ENCODE peak calls at places on chromosome X, in nine cellular contexts. E is germinal center; H is HT1080; K is Caco-2; U is SK-N-DZ; D is progenitor cell of endocrine pancreas; T is activated T-helper 1 cell treated with anti-CD3 and anti-CD28 coated beads, Interleukin-2, amount 50 U/mL, for 16 hours; Z is mesendoderm; A is fibroblast of the conjunctiva. P is an unnamed sample.

GRCh38 chrX:48589482-48590162 is 7.7 kb upstream of the WDR13 start:
- DNase-seq in E (no peak), H (no peak), K (no peak), U (no peak), D (no peak), T (no peak), Z (no peak), A (no peak), P (no peak)

GRCh38 chrX:138897621-138898492 is 186.3 kb upstream of the FGF13 start:
- DNase-seq in E (no peak), H (peak), K (no peak), U (no peak), D (no peak), T (no peak), Z (no peak), A (no peak), P (no peak)

GRCh38 chrX:111131572-111131971 is 35.6 kb downstream of the PAK3 start:
- DNase-seq in E (no peak), H (no peak), K (no peak), U (no peak), D (no peak), T (no peak), Z (no peak), A (no peak), P (no peak)

GRCh38 chrX:17669458-17669857 is 67.8 kb upstream of the SCML1 start:
- DNase-seq in E (no peak), H (no peak), K (no peak), U (no peak), D (no peak), T (no peak), Z (no peak), A (no peak), P (no peak)

GRCh38 chrX:134692990-134693389 is 34.7 kb upstream of the PLAC1 start:
- DNase-seq in E (no peak), H (peak), K (no peak), U (no peak), D (no peak), T (no peak), Z (no peak), A (no peak), P (peak)

GRCh38 chrX:54043696-54044125 is 562 bp downstream of the PHF8 start:
- DNase-seq in E (peak), H (no peak), K (peak), U (peak), D (peak), T (peak), Z (no peak), A (no peak), P (peak)

GRCh38 chrX:13473666-13474516 is 95.5 kb upstream of the EGFL6 start:
- DNase-seq in E (peak), H (no peak), K (no peak), U (no peak), D (no peak), T (no peak), Z (no peak), A (no peak), P (no peak)

GRCh38 chrX:104195489-104196084 is 29.3 kb downstream of the FAM199X start:
- DNase-seq in E (peak), H (peak), K (peak), U (peak), D (no peak), T (no peak), Z (peak), A (no peak), P (peak)

GRCh38 chrX:86171366-86171765 is 23.1 kb downstream of the DACH2 start:
- DNase-seq in E (no peak), H (peak), K (peak), U (peak), D (no peak), T (no peak), Z (peak), A (peak), P (peak)

GRCh38 chrX:103552236-103552635 is 32.9 kb upstream of the RAB40A start:
- DNase-seq in E (no peak), H (no peak), K (peak), U (no peak), D (no peak), T (no peak), Z (no peak), A (no peak), P (no peak)

GRCh38 chrX:115058276-115058675 is 40.9 kb upstream of the IL13RA2 start:
- DNase-seq in E (no peak), H (peak), K (no peak), U (no peak), D (no peak), T (no peak), Z (no peak), A (peak), P (peak)

GRCh38 chrX:51852621-51853020 is 40.8 kb upstream of the MAGED1 start:
- DNase-seq in E (no peak), H (no peak), K (no peak), U (no peak), D (no peak), T (no peak), Z (peak), A (no peak), P (no peak)

GRCh38 chrX:129523076-129524055 is at the start of gene SMARCA1:
- DNase-seq in E (peak), H (peak), K (peak), U (peak), D (peak), T (no peak), Z (peak), A (peak), P (no peak)

GRCh38 chrX:72245461-72246089 is 6.7 kb upstream of the ERCC6L start:
- DNase-seq in E (peak), H (peak), K (peak), U (peak), D (peak), T (no peak), Z (peak), A (peak), P (peak)

GRCh38 chrX:27619975-27620374 is 29.8 kb downstream of the DCAF8L2 start:
- DNase-seq in E (no peak), H (peak), K (peak), U (peak), D (no peak), T (no peak), Z (peak), A (no peak), P (no peak)

GRCh38 chrX:50432760-50433377 is 37.8 kb downstream of the DGKK start:
- DNase-seq in E (no peak), H (no peak), K (no peak), U (no peak), D (no peak), T (no peak), Z (peak), A (no peak), P (no peak)

GRCh38 chrX:65745992-65746391 is 78.5 kb downstream of the MSN start:
- DNase-seq in E (no peak), H (no peak), K (no peak), U (no peak), D (no peak), T (no peak), Z (peak), A (no peak), P (no peak)

GRCh38 chrX:35665311-35665710 is 132.8 kb upstream of the MAGEB16 start:
- DNase-seq in E (no peak), H (peak), K (no peak), U (no peak), D (no peak), T (no peak), Z (no peak), A (no peak), P (no peak)

GRCh38 chrX:87805829-87806490 is 288.4 kb downstream of the KLHL4 start:
- DNase-seq in E (no peak), H (no peak), K (no peak), U (no peak), D (no peak), T (no peak), Z (peak), A (no peak), P (no peak)

GRCh38 chrX:16114640-16115039 is 8.7 kb upstream of the GRPR start:
- DNase-seq in E (no peak), H (peak), K (no peak), U (no peak), D (no peak), T (no peak), Z (no peak), A (peak), P (peak)

GRCh38 chrX:40434947-40435346 is 145.8 kb upstream of the ATP6AP2 start:
- DNase-seq in E (no peak), H (no peak), K (no peak), U (peak), D (no peak), T (no peak), Z (peak), A (no peak), P (peak)

GRCh38 chrX:132909643-132910042 is 48.8 kb downstream of the HS6ST2 start:
- DNase-seq in E (no peak), H (peak), K (no peak), U (no peak), D (no peak), T (no peak), Z (no peak), A (peak), P (no peak)

GRCh38 chrX:119541188-119541587 is 24.0 kb downstream of the STEEP1 start:
- DNase-seq in E (no peak), H (peak), K (no peak), U (no peak), D (no peak), T (no peak), Z (peak), A (peak), P (peak)

GRCh38 chrX:71168134-71168533 is 23.5 kb downstream of the NLGN3 start:
- DNase-seq in E (no peak), H (no peak), K (no peak), U (no peak), D (no peak), T (no peak), Z (no peak), A (no peak), P (no peak)

GRCh38 chrX:12360991-12361598 is 222.8 kb downstream of the FRMPD4 start:
- DNase-seq in E (no peak), H (peak), K (no peak), U (no peak), D (no peak), T (no peak), Z (no peak), A (no peak), P (no peak)

GRCh38 chrX:46257451-46257879 is 287.8 kb downstream of the ZNF674 start:
- DNase-seq in E (no peak), H (no peak), K (no peak), U (no peak), D (no peak), T (no peak), Z (no peak), A (no peak), P (no peak)

GRCh38 chrX:124232523-124233201 is 99.8 kb upstream of the TEX13D start:
- DNase-seq in E (no peak), H (no peak), K (no peak), U (no peak), D (no peak), T (no peak), Z (peak), A (no peak), P (no peak)

GRCh38 chrX:68462653-68463052 is 29.4 kb upstream of the OPHN1 start:
- DNase-seq in E (no peak), H (peak), K (peak), U (peak), D (no peak), T (no peak), Z (peak), A (peak), P (no peak)

GRCh38 chrX:155048997-155049619 is 21.8 kb downstream of the CMC4 start:
- DNase-seq in E (peak), H (peak), K (peak), U (peak), D (peak), T (no peak), Z (peak), A (peak), P (no peak)

GRCh38 chrX:45788315-45788714 is 587.6 kb upstream of the DIPK2B start:
- DNase-seq in E (no peak), H (no peak), K (no peak), U (no peak), D (no peak), T (no peak), Z (no peak), A (no peak), P (no peak)

GRCh38 chrX:32687379-32687778 is 524.0 kb downstream of the DMD start:
- DNase-seq in E (no peak), H (no peak), K (no peak), U (no peak), D (no peak), T (no peak), Z (peak), A (no peak), P (no peak)

GRCh38 chrX:125505207-125505606 is 185.5 kb downstream of the TEX13C start:
- DNase-seq in E (no peak), H (peak), K (no peak), U (no peak), D (no peak), T (no peak), Z (no peak), A (peak), P (no peak)